ENCODE peak calls at places on chromosomes 3 and 15, in six cellular contexts. L is sigmoid colon, Z is stomach, S is HCT116, I is spleen, G is endothelial cell of umbilical vein. V is an unnamed sample.

GRCh38 chr15:40029979-40030893 is 8.7 kb downstream of the SRP14 start:
- DNase-seq in L (no peak), Z (no peak), S (no peak), I (no peak), G (peak; percentile 25), V (no peak)

GRCh38 chr3:94734201-94734600 is 671.3 kb downstream of the NSUN3 start:
- DNase-seq in L (no peak), Z (no peak), S (no peak), I (no peak), G (no peak), V (no peak)

GRCh38 chr3:110016235-110016634 is 678.9 kb upstream of the DPPA4 start:
- DNase-seq in L (no peak), Z (no peak), S (no peak), I (no peak), G (no peak), V (no peak)

GRCh38 chr3:130093741-130094391 is 12.2 kb downstream of the ALG1L2 start:
- DNase-seq in L (no peak), Z (no peak), S (no peak), I (peak; percentile 85), G (no peak), V (no peak)

GRCh38 chr15:43095243-43095642 is 10.6 kb downstream of the UBR1 start:
- DNase-seq in L (no peak), Z (no peak), S (no peak), I (no peak), G (no peak), V (no peak)

GRCh38 chr15:44541282-44541958 is 4.5 kb downstream of the EIF3J start:
- DNase-seq in L (no peak), Z (no peak), S (no peak), I (no peak), G (peak; percentile 74), V (no peak)

GRCh38 chr3:184540777-184541681 is 20.6 kb upstream of the EPHB3 start:
- DNase-seq in L (peak; percentile 69), Z (peak; percentile 92), S (peak; percentile 86), I (peak; percentile 88), G (peak; percentile 51), V (peak; percentile 85)

GRCh38 chr3:3825025-3825424 is 25.8 kb downstream of the LRRN1 start:
- DNase-seq in L (no peak), Z (no peak), S (no peak), I (no peak), G (no peak), V (no peak)

GRCh38 chr3:151974067-151974466 is 100.6 kb downstream of the SUCNR1 start:
- DNase-seq in L (no peak), Z (no peak), S (no peak), I (no peak), G (peak; percentile 70), V (no peak)

GRCh38 chr3:141050576-141050912 is 603 bp upstream of the SPSB4 start:
- DNase-seq in L (no peak), Z (no peak), S (no peak), I (no peak), G (no peak), V (no peak)

GRCh38 chr3:47004369-47005211 is 25.1 kb downstream of the NBEAL2 start:
- DNase-seq in L (peak; percentile 59), Z (no peak), S (no peak), I (peak; percentile 73), G (no peak), V (peak; percentile 73)

GRCh38 chr3:139546772-139547171 is 7.2 kb upstream of the RBP1 start:
- DNase-seq in L (no peak), Z (no peak), S (no peak), I (no peak), G (no peak), V (peak; percentile 20)

GRCh38 chr3:73144276-73144675 is 82.8 kb downstream of the EBLN2 start:
- DNase-seq in L (no peak), Z (no peak), S (no peak), I (no peak), G (no peak), V (peak; percentile 70)

GRCh38 chr15:69824075-69824876 is 273.4 kb downstream of the TLE3 start:
- DNase-seq in L (no peak), Z (no peak), S (no peak), I (no peak), G (no peak), V (no peak)

GRCh38 chr15:57100136-57100539 is 181.7 kb downstream of the TCF12 start:
- DNase-seq in L (no peak), Z (no peak), S (no peak), I (no peak), G (no peak), V (no peak)

GRCh38 chr15:62631325-62631724 is 411.2 kb upstream of the TPM1 start:
- DNase-seq in L (no peak), Z (no peak), S (no peak), I (no peak), G (no peak), V (no peak)

GRCh38 chr3:94423566-94423965 is 360.7 kb downstream of the NSUN3 start:
- DNase-seq in L (no peak), Z (no peak), S (no peak), I (no peak), G (no peak), V (no peak)

GRCh38 chr15:87604857-87605446 is 651.6 kb downstream of the NTRK3 start:
- DNase-seq in L (no peak), Z (no peak), S (no peak), I (no peak), G (no peak), V (no peak)

GRCh38 chr3:30266536-30266935 is 339.9 kb upstream of the TGFBR2 start:
- DNase-seq in L (no peak), Z (no peak), S (no peak), I (no peak), G (no peak), V (no peak)

GRCh38 chr3:139267300-139268246 is 76.2 kb upstream of the MRPS22 start:
- DNase-seq in L (no peak), Z (no peak), S (no peak), I (peak; percentile 33), G (no peak), V (peak; percentile 29)

GRCh38 chr3:49165771-49166751 is at the start of gene CCDC71:
- DNase-seq in L (peak; percentile 86), Z (peak; percentile 75), S (peak; percentile 18), I (peak; percentile 91), G (peak; percentile 65), V (no peak)

GRCh38 chr3:24272875-24273274 is 221.8 kb downstream of the THRB start:
- DNase-seq in L (no peak), Z (no peak), S (no peak), I (no peak), G (no peak), V (no peak)

GRCh38 chr3:31562525-31562924 is 29.8 kb downstream of the STT3B start:
- DNase-seq in L (no peak), Z (no peak), S (no peak), I (peak; percentile 70), G (no peak), V (no peak)

GRCh38 chr3:141482250-141482937 is 4.4 kb upstream of the RASA2 start:
- DNase-seq in L (no peak), Z (no peak), S (peak; percentile 15), I (no peak), G (peak; percentile 79), V (no peak)

GRCh38 chr15:98794754-98795153 is 146.4 kb downstream of the IGF1R start:
- DNase-seq in L (no peak), Z (no peak), S (no peak), I (no peak), G (no peak), V (no peak)

GRCh38 chr3:148074916-148075315 is 622.8 kb upstream of the AGTR1 start:
- DNase-seq in L (no peak), Z (no peak), S (no peak), I (no peak), G (no peak), V (no peak)

GRCh38 chr3:46979958-46980497 is 562 bp downstream of the NBEAL2 start:
- DNase-seq in L (no peak), Z (no peak), S (no peak), I (peak; percentile 92), G (no peak), V (no peak)

GRCh38 chr3:60856299-60857046 is 394.8 kb downstream of the FHIT start:
- DNase-seq in L (no peak), Z (no peak), S (no peak), I (no peak), G (no peak), V (no peak)
- TF ChIP-seq POLR2AphosphoS5 in L (no peak), Z (no peak), S (no peak), I (no peak), G (no peak), V (no peak)

DNA sequence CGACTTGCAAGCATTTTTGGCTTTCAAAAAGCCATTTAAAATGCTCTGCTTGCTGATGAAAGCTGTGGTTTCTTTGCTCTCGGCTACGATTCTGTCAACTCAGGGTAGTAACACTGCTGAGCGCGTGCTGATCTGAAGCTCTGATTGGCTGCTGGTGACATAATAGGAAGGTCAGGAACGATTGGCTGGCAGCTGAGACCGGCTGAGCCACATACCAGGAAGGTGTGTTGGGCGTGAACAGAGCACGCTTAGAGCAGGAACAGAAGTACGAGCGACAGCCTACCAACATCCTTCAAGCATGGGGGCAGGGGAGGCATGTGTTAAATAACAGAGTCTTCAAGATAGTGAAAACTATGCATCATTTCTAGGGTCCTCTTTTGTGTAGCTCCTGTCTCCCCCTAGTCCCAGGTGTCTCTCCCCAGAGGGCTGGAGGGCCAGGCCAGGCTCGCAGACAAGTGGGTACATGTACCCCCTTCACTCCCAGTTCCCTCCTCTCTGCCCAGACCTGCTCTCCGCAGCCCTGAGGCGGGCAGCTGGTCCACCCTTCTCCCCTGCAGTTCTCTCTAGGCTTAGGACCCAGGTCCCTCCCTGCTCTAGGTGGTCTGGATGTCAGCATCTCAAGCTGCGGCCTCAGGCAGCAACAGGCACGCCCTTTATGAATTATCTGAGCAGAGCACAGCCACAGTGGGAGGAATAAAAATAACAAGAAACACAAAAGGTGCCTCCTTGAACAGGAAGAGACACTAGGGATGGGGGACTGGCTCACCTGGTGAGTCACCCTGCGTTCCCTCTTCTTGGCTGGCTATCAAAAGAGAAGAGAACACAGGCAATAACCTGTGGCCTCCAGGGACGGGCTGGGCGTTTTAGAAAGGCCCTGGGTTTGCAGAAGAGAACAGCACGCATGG is 76.0 kb downstream of the TAMM41 start:
- DNase-seq in L (peak; percentile 75), Z (peak; percentile 91), S (peak; percentile 87), I (peak; percentile 81), G (peak; percentile 85), V (peak; percentile 89)
- TF ChIP-seq POLR2AphosphoS5 in L (no peak), Z (peak; percentile 79), S (peak; percentile 65), I (no peak), G (peak; percentile 20), V (peak; percentile 1)

GRCh38 chr3:50336452-50337174 is 4.0 kb downstream of the RASSF1 start:
- DNase-seq in L (no peak), Z (peak; percentile 44), S (no peak), I (no peak), G (peak; percentile 37), V (no peak)
- TF ChIP-seq POLR2AphosphoS5 in L (no peak), Z (no peak), S (no peak), I (no peak), G (no peak), V (no peak)

GRCh38 chr3:107208100-107208499 is 169.1 kb upstream of the CCDC54 start:
- DNase-seq in L (peak; percentile 69), Z (no peak), S (peak; percentile 28), I (no peak), G (peak; percentile 95), V (no peak)
- TF ChIP-seq POLR2AphosphoS5 in L (peak; percentile 7), Z (peak; percentile 65), S (no peak), I (no peak), G (no peak), V (no peak)

V was measured in suprapubic skin.